ENCODE peak calls at places on chromosomes 2 and 18, in ten cellular contexts. One of them, this sample, is unnamed.

GRCh38 chr18:61841709-61842108 is 51.1 kb downstream of the RNF152 start:
- DNase-seq in right lobe of liver: no peak
- DNase-seq in adrenal gland: no peak
- DNase-seq in transverse colon: no peak
- DNase-seq in suprapubic skin: no peak
- DNase-seq in uterus: no peak
- DNase-seq in tibial nerve: no peak
- DNase-seq in IMR-90: no peak
- DNase-seq in spleen: no peak
- DNase-seq in A549: no peak
- DNase-seq in this sample: no peak

GRCh38 chr2:240464514-240465241 is 29.2 kb downstream of the GPC1 start:
- DNase-seq in transverse colon: no peak
- DNase-seq in adrenal gland: peak; percentile 50
- DNase-seq in A549: no peak
- DNase-seq in spleen: peak; percentile 69
- DNase-seq in IMR-90: no peak
- DNase-seq in tibial nerve: peak; percentile 11
- DNase-seq in right lobe of liver: no peak
- DNase-seq in uterus: peak; percentile 13
- DNase-seq in suprapubic skin: no peak
- DNase-seq in this sample: no peak

GRCh38 chr18:71168576-71169145 is 879.8 kb downstream of the SOCS6 start:
- DNase-seq in uterus: no peak
- DNase-seq in tibial nerve: no peak
- DNase-seq in A549: no peak
- DNase-seq in adrenal gland: no peak
- DNase-seq in transverse colon: no peak
- DNase-seq in spleen: no peak
- DNase-seq in IMR-90: no peak
- DNase-seq in suprapubic skin: no peak
- DNase-seq in right lobe of liver: no peak
- DNase-seq in this sample: no peak

GRCh38 chr18:48979944-48980890 is 29.5 kb upstream of the SMAD7 start:
- DNase-seq in tibial nerve: no peak
- DNase-seq in IMR-90: peak; percentile 65
- DNase-seq in A549: no peak
- DNase-seq in uterus: no peak
- DNase-seq in transverse colon: peak; percentile 50
- DNase-seq in adrenal gland: peak; percentile 67
- DNase-seq in spleen: no peak
- DNase-seq in right lobe of liver: no peak
- DNase-seq in suprapubic skin: no peak
- DNase-seq in this sample: no peak

GRCh38 chr2:30775833-30776232 is 31.4 kb downstream of the CAPN13 start:
- DNase-seq in uterus: no peak
- DNase-seq in transverse colon: no peak
- DNase-seq in A549: no peak
- DNase-seq in spleen: no peak
- DNase-seq in adrenal gland: no peak
- DNase-seq in tibial nerve: no peak
- DNase-seq in suprapubic skin: no peak
- DNase-seq in IMR-90: no peak
- DNase-seq in right lobe of liver: no peak
- DNase-seq in this sample: no peak

GRCh38 chr18:70121842-70122241 is 83.6 kb downstream of the RTTN start:
- DNase-seq in adrenal gland: no peak
- DNase-seq in IMR-90: no peak
- DNase-seq in uterus: no peak
- DNase-seq in right lobe of liver: no peak
- DNase-seq in suprapubic skin: no peak
- DNase-seq in A549: no peak
- DNase-seq in spleen: no peak
- DNase-seq in transverse colon: no peak
- DNase-seq in tibial nerve: no peak
- DNase-seq in this sample: no peak

GRCh38 chr2:150167711-150168110 is 319.8 kb downstream of the RND3 start:
- DNase-seq in spleen: no peak
- DNase-seq in adrenal gland: no peak
- DNase-seq in transverse colon: no peak
- DNase-seq in uterus: no peak
- DNase-seq in A549: peak; percentile 15
- DNase-seq in suprapubic skin: no peak
- DNase-seq in IMR-90: peak; percentile 77
- DNase-seq in right lobe of liver: no peak
- DNase-seq in tibial nerve: no peak
- DNase-seq in this sample: no peak

GRCh38 chr2:95034818-95035217 is 9.3 kb downstream of the MAL start:
- DNase-seq in right lobe of liver: no peak
- DNase-seq in uterus: no peak
- DNase-seq in IMR-90: no peak
- DNase-seq in spleen: no peak
- DNase-seq in A549: no peak
- DNase-seq in transverse colon: no peak
- DNase-seq in adrenal gland: no peak
- DNase-seq in suprapubic skin: no peak
- DNase-seq in tibial nerve: no peak
- DNase-seq in this sample: no peak

GRCh38 chr2:151843669-151844017 is 15.4 kb upstream of the ARL5A start:
- DNase-seq in IMR-90: no peak
- DNase-seq in uterus: no peak
- DNase-seq in transverse colon: no peak
- DNase-seq in right lobe of liver: no peak
- DNase-seq in suprapubic skin: no peak
- DNase-seq in spleen: no peak
- DNase-seq in tibial nerve: no peak
- DNase-seq in A549: no peak
- DNase-seq in adrenal gland: no peak
- DNase-seq in this sample: no peak

DNA sequence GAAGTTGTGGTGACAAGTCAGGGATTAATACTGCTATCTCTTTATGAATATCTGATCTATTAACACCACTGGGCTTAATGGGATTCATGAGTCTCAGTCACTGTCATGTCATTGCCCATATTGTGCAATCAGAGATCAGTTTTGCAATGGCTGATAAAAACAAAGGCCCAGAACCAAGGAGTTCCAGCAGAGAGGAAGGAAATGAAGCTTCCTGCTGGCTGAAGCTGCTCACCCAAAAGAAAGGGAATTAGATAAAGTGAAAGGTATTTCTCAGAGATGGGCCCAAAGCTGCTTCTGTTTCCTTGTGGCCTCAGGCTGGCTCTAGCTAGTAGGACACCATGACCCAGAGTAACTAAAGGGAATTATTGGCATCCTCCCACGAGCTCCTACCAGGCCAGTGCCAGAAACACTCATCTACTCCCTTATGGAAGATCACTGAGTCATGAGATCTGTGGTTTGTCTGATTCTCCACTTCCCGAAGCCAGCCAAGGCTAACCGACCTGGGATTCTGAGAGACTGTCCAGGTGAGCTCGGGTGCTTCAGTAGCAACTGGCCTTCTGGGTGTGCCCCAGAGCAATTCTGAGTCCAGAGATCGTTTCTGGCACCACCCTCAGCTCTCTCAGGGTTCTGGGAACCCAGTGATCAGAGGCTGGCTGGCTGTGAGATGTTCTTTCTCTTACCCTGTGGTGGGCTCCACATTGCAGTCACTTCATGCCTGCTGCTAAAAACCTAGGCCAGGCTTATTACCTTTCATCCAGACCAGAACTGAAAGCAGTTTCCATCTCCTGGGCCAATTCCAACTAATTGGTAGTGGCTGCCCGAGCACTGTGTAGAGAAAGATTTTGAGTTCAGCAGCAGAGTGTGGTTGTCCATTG is 129.5 kb upstream of the PELI1 start:
- DNase-seq in spleen: no peak
- DNase-seq in A549: no peak
- DNase-seq in transverse colon: peak; percentile 67
- DNase-seq in uterus: peak; percentile 91
- DNase-seq in right lobe of liver: peak; percentile 35
- DNase-seq in IMR-90: peak; percentile 89
- DNase-seq in adrenal gland: peak; percentile 89
- DNase-seq in suprapubic skin: peak; percentile 80
- DNase-seq in tibial nerve: no peak
- DNase-seq in this sample: peak; percentile 89
- H3K27ac ChIP-seq in spleen: peak overlapping the region; percentile 90
- H3K27ac ChIP-seq in A549: peak overlapping the region; percentile 52
- H3K27ac ChIP-seq in transverse colon: peak overlapping the region; percentile 73
- H3K27ac ChIP-seq in uterus: peak overlapping the region; percentile 88
- H3K27ac ChIP-seq in right lobe of liver: peak overlapping the region; percentile 27
- H3K27ac ChIP-seq in IMR-90: peak overlapping the region; percentile 31
- H3K27ac ChIP-seq in adrenal gland: peak overlapping the region; percentile 83
- H3K27ac ChIP-seq in suprapubic skin: peak overlapping the region; percentile 88
- H3K27ac ChIP-seq in tibial nerve: peak overlapping the region; percentile 58
- H3K27ac ChIP-seq in this sample: peak overlapping the region; percentile 98

DNA sequence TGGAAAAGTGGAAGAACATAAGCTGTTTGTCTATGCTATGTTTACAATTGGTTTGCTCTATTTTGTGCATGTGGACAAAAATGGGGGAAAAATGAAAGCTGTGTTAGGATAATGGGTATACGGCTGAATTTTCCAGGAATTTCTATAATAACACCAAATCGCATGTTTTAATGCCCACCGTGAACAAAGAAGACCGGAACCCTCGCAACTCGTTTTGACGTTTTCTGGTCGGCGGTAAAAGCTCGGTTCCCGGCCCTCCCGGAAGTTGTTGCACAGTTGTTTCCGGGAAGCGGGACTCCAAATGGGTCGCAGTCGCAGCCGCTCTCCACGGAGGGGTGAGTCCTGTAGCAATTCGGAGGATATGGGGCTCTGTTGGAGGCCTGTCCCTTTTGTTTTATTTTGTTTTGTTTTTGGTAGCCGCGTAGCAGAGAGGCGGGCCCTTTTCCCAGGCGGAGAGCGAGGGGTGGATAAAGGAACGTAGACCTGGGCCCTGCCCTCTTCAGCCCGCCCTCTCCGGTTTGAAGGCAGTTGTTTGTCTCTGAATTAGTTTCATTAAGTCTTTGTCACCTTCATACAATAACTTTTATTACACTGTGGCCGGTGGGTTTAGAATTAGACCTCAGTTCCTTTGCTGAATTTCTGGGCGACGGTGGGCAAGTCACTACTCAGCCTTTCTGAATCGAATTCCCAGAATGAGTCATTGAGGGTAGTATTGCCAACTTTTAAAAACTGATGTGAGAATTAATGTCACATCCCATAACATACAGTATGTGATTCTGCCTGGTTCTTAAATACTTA is at the start of gene SNRNP27:
- DNase-seq in tibial nerve: peak; percentile 60
- DNase-seq in IMR-90: peak; percentile 83
- DNase-seq in A549: peak; percentile 94
- DNase-seq in suprapubic skin: peak; percentile 87
- DNase-seq in transverse colon: peak; percentile 84
- DNase-seq in uterus: peak; percentile 74
- DNase-seq in spleen: peak; percentile 93
- DNase-seq in right lobe of liver: peak; percentile 74
- DNase-seq in adrenal gland: peak; percentile 90
- DNase-seq in this sample: peak; percentile 83
- TF ChIP-seq POLR2A in tibial nerve: no peak
- TF ChIP-seq POLR2A in IMR-90: peak; percentile 40
- TF ChIP-seq POLR2A in A549: peak; percentile 52
- TF ChIP-seq POLR2A in suprapubic skin: no peak
- TF ChIP-seq POLR2A in transverse colon: peak; percentile 57
- TF ChIP-seq POLR2A in uterus: peak; percentile 40
- TF ChIP-seq POLR2A in spleen: no peak
- TF ChIP-seq POLR2A in right lobe of liver: peak; percentile 20
- TF ChIP-seq POLR2A in adrenal gland: peak; percentile 40
- TF ChIP-seq POLR2A in this sample: peak; percentile 41

GRCh38 chr2:23697676-23698075 is 229.2 kb downstream of the ATAD2B start:
- DNase-seq in IMR-90: peak; percentile 82
- DNase-seq in uterus: no peak
- DNase-seq in tibial nerve: no peak
- DNase-seq in A549: no peak
- DNase-seq in transverse colon: no peak
- DNase-seq in adrenal gland: no peak
- DNase-seq in suprapubic skin: no peak
- DNase-seq in right lobe of liver: no peak
- DNase-seq in spleen: no peak
- DNase-seq in this sample: no peak
- H3K27ac ChIP-seq in IMR-90: peak overlapping the region; percentile 25
- H3K27ac ChIP-seq in uterus: no peak overlapping the region
- H3K27ac ChIP-seq in tibial nerve: no peak overlapping the region
- H3K27ac ChIP-seq in A549: no peak overlapping the region
- H3K27ac ChIP-seq in transverse colon: no peak overlapping the region
- H3K27ac ChIP-seq in adrenal gland: peak overlapping the region; percentile 39
- H3K27ac ChIP-seq in suprapubic skin: no peak overlapping the region
- H3K27ac ChIP-seq in right lobe of liver: no peak overlapping the region
- H3K27ac ChIP-seq in spleen: peak overlapping the region; percentile 36
- H3K27ac ChIP-seq in this sample: no peak overlapping the region

GRCh38 chr18:23992119-23992940 is 22.2 kb upstream of the TTC39C start:
- DNase-seq in A549: no peak
- DNase-seq in suprapubic skin: no peak
- DNase-seq in right lobe of liver: peak; percentile 68
- DNase-seq in adrenal gland: peak; percentile 90
- DNase-seq in uterus: no peak
- DNase-seq in spleen: no peak
- DNase-seq in tibial nerve: no peak
- DNase-seq in transverse colon: no peak
- DNase-seq in IMR-90: peak; percentile 38
- DNase-seq in this sample: peak; percentile 60

GRCh38 chr18:23995180-23995579 is 19.4 kb upstream of the TTC39C start:
- DNase-seq in right lobe of liver: no peak
- DNase-seq in spleen: no peak
- DNase-seq in IMR-90: no peak
- DNase-seq in A549: no peak
- DNase-seq in transverse colon: no peak
- DNase-seq in tibial nerve: no peak
- DNase-seq in suprapubic skin: no peak
- DNase-seq in adrenal gland: no peak
- DNase-seq in uterus: no peak
- DNase-seq in this sample: no peak

GRCh38 chr18:23992941-23993280 is 21.6 kb upstream of the TTC39C start:
- DNase-seq in transverse colon: no peak
- DNase-seq in spleen: no peak
- DNase-seq in adrenal gland: no peak
- DNase-seq in tibial nerve: no peak
- DNase-seq in IMR-90: no peak
- DNase-seq in uterus: no peak
- DNase-seq in right lobe of liver: no peak
- DNase-seq in suprapubic skin: no peak
- DNase-seq in A549: no peak
- DNase-seq in this sample: no peak

GRCh38 chr18:23998018-23998417 is 16.5 kb upstream of the TTC39C start:
- DNase-seq in IMR-90: no peak
- DNase-seq in uterus: no peak
- DNase-seq in tibial nerve: no peak
- DNase-seq in suprapubic skin: no peak
- DNase-seq in spleen: no peak
- DNase-seq in A549: no peak
- DNase-seq in transverse colon: no peak
- DNase-seq in right lobe of liver: no peak
- DNase-seq in adrenal gland: no peak
- DNase-seq in this sample: no peak

DNA sequence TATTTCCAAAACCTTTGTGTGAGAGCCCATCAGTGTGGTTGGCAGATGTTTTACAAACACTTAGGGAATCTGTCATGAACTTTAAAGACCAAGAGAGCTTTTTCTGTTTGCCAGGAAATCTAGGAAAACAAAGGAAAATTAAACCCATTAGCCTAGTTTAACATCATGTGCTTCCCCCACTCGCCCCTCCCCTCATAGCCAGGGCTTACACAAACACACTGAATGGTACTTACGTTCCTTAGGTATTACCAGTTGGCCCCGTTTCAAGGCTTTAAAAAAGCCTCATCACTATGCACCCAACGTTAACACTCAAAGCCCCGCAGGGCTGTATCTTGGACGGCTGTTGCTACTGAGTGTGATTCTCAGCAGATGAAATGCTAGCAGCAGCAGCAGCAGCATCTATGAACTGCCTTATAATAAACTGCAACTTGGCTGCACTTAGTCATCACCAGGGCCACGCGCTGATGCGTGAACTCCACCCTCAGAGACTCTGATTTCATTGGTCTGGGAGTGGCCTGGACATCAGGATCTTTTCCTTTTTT is 20.1 kb upstream of the TTC39C start:
- DNase-seq in tibial nerve: no peak
- DNase-seq in uterus: peak; percentile 67
- DNase-seq in suprapubic skin: peak; percentile 72
- DNase-seq in right lobe of liver: no peak
- DNase-seq in adrenal gland: peak; percentile 82
- DNase-seq in A549: no peak
- DNase-seq in spleen: no peak
- DNase-seq in IMR-90: peak; percentile 96
- DNase-seq in transverse colon: peak; percentile 30
- DNase-seq in this sample: no peak
- TF ChIP-seq POLR2A in tibial nerve: no peak
- TF ChIP-seq POLR2A in uterus: no peak
- TF ChIP-seq POLR2A in suprapubic skin: no peak
- TF ChIP-seq POLR2A in right lobe of liver: no peak
- TF ChIP-seq POLR2A in adrenal gland: peak; percentile 51
- TF ChIP-seq POLR2A in A549: no peak
- TF ChIP-seq POLR2A in spleen: no peak
- TF ChIP-seq POLR2A in IMR-90: no peak
- TF ChIP-seq POLR2A in transverse colon: peak; percentile 12
- TF ChIP-seq POLR2A in this sample: no peak